ENCODE peak calls at places on chromosomes 16 and 17, in five cellular contexts. O is gastrocnemius medialis, B is lower lobe of right lung, Y is colonic mucosa, E is Peyer's patch. T is an unnamed sample. For H3K27me3, the result is how much of the 10 kb centered on the place peaks cover.

GRCh38 chr16:17194190-17194780 is 276.5 kb downstream of the XYLT1 start:
- DNase-seq in O (peak), B (peak), Y (peak), E (peak), T (no peak)

GRCh38 chr17:16352838-16353701 is at the start of gene CENPV:
- DNase-seq in O (peak), B (peak), Y (peak), E (peak), T (no peak)

GRCh38 chr16:53159781-53160436 is 105.1 kb downstream of the CHD9 start:
- DNase-seq in O (no peak), B (no peak), Y (peak), E (no peak), T (no peak)

GRCh38 chr17:40341808-40342574 is 22.5 kb downstream of the GJD3 start:
- DNase-seq in O (peak), B (peak), Y (peak), E (peak), T (no peak)

GRCh38 chr16:56534847-56535383 is 15.1 kb upstream of the BBS2 start:
- DNase-seq in O (no peak), B (no peak), Y (no peak), E (no peak), T (no peak)

GRCh38 chr17:41655611-41656111 is 31.3 kb upstream of the KRT17 start:
- DNase-seq in O (no peak), B (peak), Y (peak), E (peak), T (no peak)

GRCh38 chr17:33072421-33073175 is 81.0 kb downstream of the SPACA3 start:
- DNase-seq in O (no peak), B (no peak), Y (no peak), E (no peak), T (no peak)

GRCh38 chr17:48113201-48113676 is 5.7 kb downstream of the SNX11 start:
- DNase-seq in O (no peak), B (peak), Y (no peak), E (no peak), T (no peak)

GRCh38 chr17:79487149-79487548 is 123.7 kb downstream of the RBFOX3 start:
- DNase-seq in O (no peak), B (no peak), Y (no peak), E (no peak), T (no peak)

GRCh38 chr16:22161999-22162657 is at the start of gene SDR42E2:
- DNase-seq in O (no peak), B (no peak), Y (peak), E (peak), T (no peak)

GRCh38 chr17:35486920-35487727 is 38.6 kb upstream of the SLFN13 start:
- DNase-seq in O (peak), B (peak), Y (peak), E (no peak), T (no peak)

GRCh38 chr16:29925805-29926674 is at the start of gene KCTD13:
- DNase-seq in O (peak), B (peak), Y (peak), E (peak), T (peak)

GRCh38 chr17:30576326-30576861 is 99.2 kb downstream of the GOSR1 start:
- DNase-seq in O (no peak), B (no peak), Y (no peak), E (no peak), T (no peak)

GRCh38 chr16:18050234-18050633 is 286.3 kb downstream of the NPIPA8 start:
- DNase-seq in O (no peak), B (no peak), Y (no peak), E (no peak), T (no peak)

GRCh38 chr16:1532081-1532760 is 1.2 kb upstream of the TMEM204 start:
- DNase-seq in O (peak), B (no peak), Y (no peak), E (no peak), T (no peak)

GRCh38 chr16:80323187-80323807 is 217.5 kb upstream of the DYNLRB2 start:
- DNase-seq in O (no peak), B (no peak), Y (no peak), E (no peak), T (no peak)

GRCh38 chr16:50261707-50262235 is 4.6 kb upstream of the ADCY7 start:
- DNase-seq in O (no peak), B (no peak), Y (peak), E (peak), T (no peak)

GRCh38 chr17:80152057-80152831 is 5.3 kb upstream of the EIF4A3 start:
- DNase-seq in O (no peak), B (no peak), Y (no peak), E (no peak), T (peak)

GRCh38 chr17:81811705-81812570 is 8.0 kb downstream of the GCGR start:
- DNase-seq in O (no peak), B (no peak), Y (no peak), E (no peak), T (no peak)

GRCh38 chr16:82643936-82644630 is 17.3 kb downstream of the CDH13 start:
- DNase-seq in O (no peak), B (no peak), Y (no peak), E (no peak), T (no peak)

GRCh38 chr16:49376206-49376605 is 2.6 kb downstream of the C16orf78 start:
- DNase-seq in O (no peak), B (no peak), Y (no peak), E (no peak), T (no peak)

GRCh38 chr16:75038036-75038959 is 39.5 kb downstream of the ZNRF1 start:
- DNase-seq in O (no peak), B (no peak), Y (no peak), E (no peak), T (no peak)

GRCh38 chr17:79073706-79074088 is 927 bp upstream of the ENGASE start:
- DNase-seq in O (no peak), B (peak), Y (peak), E (peak), T (no peak)

GRCh38 chr16:66904846-66905632 is 13.6 kb downstream of the CDH16 start:
- DNase-seq in O (no peak), B (no peak), Y (no peak), E (peak), T (no peak)

GRCh38 chr17:72937687-72938086 is 154.8 kb downstream of the SLC39A11 start:
- DNase-seq in O (no peak), B (no peak), Y (no peak), E (no peak), T (no peak)

GRCh38 chr17:34637548-34638525 is 58.5 kb downstream of the TMEM132E start:
- DNase-seq in O (peak), B (peak), Y (peak), E (peak), T (peak)

GRCh38 chr16:6249863-6250262 is 1082.8 kb upstream of the RBFOX1 start:
- DNase-seq in O (no peak), B (no peak), Y (no peak), E (no peak), T (no peak)

GRCh38 chr17:43578699-43579569 is 32.8 kb upstream of the ETV4 start:
- DNase-seq in O (no peak), B (no peak), Y (no peak), E (peak), T (no peak)

DNA sequence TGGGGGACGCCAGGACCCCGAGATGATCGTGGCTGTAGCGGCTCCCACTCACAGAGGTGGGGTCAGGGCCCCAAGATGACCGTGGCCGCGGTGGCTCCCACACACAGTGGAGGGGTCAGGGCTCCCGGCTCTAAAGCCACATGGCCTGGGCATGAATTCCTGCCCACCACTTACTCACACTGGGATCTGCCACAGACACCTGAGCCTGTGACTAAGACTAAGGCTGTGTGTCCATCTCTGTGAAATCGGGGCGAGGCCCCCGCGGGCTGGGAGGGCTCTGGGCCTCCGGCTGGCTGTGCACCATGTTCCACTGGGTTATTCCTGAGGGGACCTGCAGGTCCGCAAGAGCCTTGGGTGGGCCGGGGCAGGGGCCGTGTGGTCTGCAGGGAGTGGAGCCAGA is 18.5 kb downstream of the ZFPM1 start:
- DNase-seq in O (no peak), B (no peak), Y (no peak), E (no peak), T (no peak)
- TF ChIP-seq CTCF in O (no peak), B (no peak), Y (no peak), E (no peak), T (no peak)

GRCh38 chr16:31214705-31215286 is 877 bp downstream of the TRIM72 start:
- DNase-seq in O (peak), B (peak), Y (no peak), E (no peak), T (no peak)

GRCh38 chr16:31215287-31216115 is 1.4 kb downstream of the PYDC1 start:
- DNase-seq in O (peak), B (peak), Y (peak), E (peak), T (no peak)

GRCh38 chr16:31213877-31214704 is at the start of gene TRIM72:
- DNase-seq in O (peak), B (no peak), Y (no peak), E (no peak), T (no peak)

GRCh38 chr16:31213342-31213741 is 577 bp upstream of the TRIM72 start:
- DNase-seq in O (no peak), B (no peak), Y (no peak), E (no peak), T (no peak)

GRCh38 chr16:31211960-31212359 is 2.0 kb upstream of the TRIM72 start:
- DNase-seq in O (no peak), B (no peak), Y (no peak), E (no peak), T (no peak)
- H3K27me3 ChIP-seq in O (under half), B (under half), Y (under half), E (under half), T (under half)

GRCh38 chr17:17398928-17399926 is 77.6 kb upstream of the MED9 start:
- DNase-seq in O (peak), B (no peak), Y (no peak), E (no peak), T (no peak)

GRCh38 chr17:17400566-17401184 is 76.1 kb upstream of the MED9 start:
- DNase-seq in O (no peak), B (no peak), Y (no peak), E (no peak), T (no peak)

GRCh38 chr17:17402558-17402957 is 74.2 kb upstream of the MED9 start:
- DNase-seq in O (no peak), B (no peak), Y (no peak), E (no peak), T (no peak)

GRCh38 chr17:17400070-17400469 is 76.7 kb upstream of the MED9 start:
- DNase-seq in O (no peak), B (no peak), Y (no peak), E (no peak), T (no peak)

DNA sequence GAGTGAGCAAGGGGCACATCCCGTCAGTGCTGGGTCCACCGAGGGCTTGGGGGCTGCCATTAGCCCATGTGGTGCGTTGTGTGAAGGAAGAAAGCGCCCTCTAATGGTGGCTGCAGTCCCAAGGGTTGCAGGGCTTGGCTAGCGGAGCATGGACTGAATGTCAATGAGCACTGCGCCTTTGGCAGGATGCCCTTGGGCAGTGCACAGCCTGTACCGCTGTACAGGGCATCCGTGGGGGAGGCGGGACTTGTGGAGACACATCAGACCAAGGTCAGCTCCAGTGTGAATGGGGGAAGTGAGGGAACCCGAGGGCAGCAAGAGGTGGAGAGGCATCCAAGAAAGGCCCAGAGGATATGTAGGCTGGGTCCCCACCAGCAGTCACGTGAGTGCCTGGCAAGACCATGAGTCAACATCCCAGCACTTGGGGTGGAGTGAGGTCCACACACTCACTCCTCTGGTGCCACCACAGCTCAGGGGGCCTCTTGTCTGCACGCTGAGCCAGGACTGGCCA is 75.5 kb upstream of the MED9 start:
- DNase-seq in O (no peak), B (no peak), Y (no peak), E (no peak), T (no peak)
- TF ChIP-seq CTCF in O (no peak), B (peak), Y (no peak), E (no peak), T (peak)

GRCh38 chr16:70527315-70527996 is 3.8 kb downstream of the SF3B3 start:
- DNase-seq in O (no peak), B (no peak), Y (no peak), E (no peak), T (no peak)
- H3K27me3 ChIP-seq in O (under half), B (under half), Y (under half), E (under half), T (under half)

DNA sequence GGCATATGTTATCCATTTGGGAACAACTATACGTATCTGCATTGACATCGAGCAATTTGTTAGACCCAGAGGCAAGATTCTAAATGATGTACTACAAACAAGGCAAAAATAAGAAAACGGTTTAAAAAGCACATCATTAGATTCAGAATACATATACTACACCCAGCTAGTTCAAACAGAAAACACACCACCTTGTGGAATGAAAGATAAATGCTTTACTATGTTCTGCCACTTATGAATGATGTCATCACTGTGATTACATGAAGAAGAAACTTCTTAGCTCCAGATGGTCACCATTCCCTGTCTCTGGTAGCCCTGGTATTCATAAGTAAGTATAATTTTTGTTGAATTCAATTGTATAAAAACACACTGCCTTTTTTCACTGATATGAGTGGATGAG is 7.8 kb downstream of the NACA2 start:
- DNase-seq in O (no peak), B (no peak), Y (no peak), E (no peak), T (peak)
- TF ChIP-seq CTCF in O (no peak), B (peak), Y (no peak), E (no peak), T (peak)

T was measured in BJ.